ENCODE peak calls at places on chromosome 6, in seven cellular contexts. H is fibroblast of lung, S is pancreas, U is stomach, F is nephron progenitor cell, X is AG10803, B is ascending aorta. I is an unnamed sample.

GRCh38 chr6:13177617-13178506 is 150.5 kb downstream of the TBC1D7 start:
- DNase-seq in H (no peak), S (no peak), U (no peak), F (no peak), X (no peak), B (no peak), I (no peak)

GRCh38 chr6:53103993-53104675 is 38.9 kb downstream of the FBXO9 start:
- DNase-seq in H (no peak), S (no peak), U (no peak), F (no peak), X (no peak), B (no peak), I (peak)

GRCh38 chr6:127077886-127078285 is 40.6 kb upstream of the RSPO3 start:
- DNase-seq in H (no peak), S (no peak), U (no peak), F (no peak), X (no peak), B (no peak), I (no peak)

GRCh38 chr6:13248053-13248452 is 80.3 kb downstream of the TBC1D7 start:
- DNase-seq in H (peak), S (no peak), U (no peak), F (peak), X (peak), B (no peak), I (no peak)

GRCh38 chr6:121780325-121781313 is 345.2 kb downstream of the GJA1 start:
- DNase-seq in H (peak), S (peak), U (no peak), F (peak), X (peak), B (peak), I (peak)

GRCh38 chr6:52992980-52993379 is 2.1 kb downstream of the GSTA4 start:
- DNase-seq in H (peak), S (no peak), U (no peak), F (no peak), X (peak), B (no peak), I (peak)

GRCh38 chr6:38638941-38639497 is 710 bp downstream of the BTBD9 start:
- DNase-seq in H (peak), S (no peak), U (peak), F (peak), X (peak), B (no peak), I (peak)

GRCh38 chr6:154297711-154298110 is 58.9 kb downstream of the IPCEF1 start:
- DNase-seq in H (peak), S (no peak), U (no peak), F (no peak), X (peak), B (no peak), I (no peak)

GRCh38 chr6:27839303-27840081 is 72.7 kb downstream of the OR2B2 start:
- DNase-seq in H (peak), S (peak), U (peak), F (no peak), X (peak), B (no peak), I (peak)

GRCh38 chr6:160088069-160088773 is 33.4 kb upstream of the SLC22A1 start:
- DNase-seq in H (peak), S (peak), U (peak), F (peak), X (peak), B (no peak), I (peak)

GRCh38 chr6:157461000-157461915 is 80.3 kb downstream of the ZDHHC14 start:
- DNase-seq in H (peak), S (peak), U (no peak), F (no peak), X (peak), B (no peak), I (no peak)
- TF ChIP-seq CTCF in H (no peak), S (no peak), U (no peak), F (no peak), X (no peak), B (no peak), I (no peak)

GRCh38 chr6:139230421-139230840 is 61.4 kb downstream of the TXLNB start:
- DNase-seq in H (peak), S (no peak), U (no peak), F (no peak), X (peak), B (no peak), I (peak)
- TF ChIP-seq CTCF in H (peak), S (no peak), U (no peak), F (no peak), X (peak), B (no peak), I (peak)

GRCh38 chr6:89941031-89941775 is 46.9 kb downstream of the GJA10 start:
- DNase-seq in H (peak), S (peak), U (peak), F (no peak), X (peak), B (no peak), I (peak)

GRCh38 chr6:89942601-89943000 is 48.3 kb downstream of the GJA10 start:
- DNase-seq in H (no peak), S (no peak), U (no peak), F (no peak), X (no peak), B (no peak), I (no peak)

GRCh38 chr6:89941847-89942497 is 47.7 kb downstream of the GJA10 start:
- DNase-seq in H (no peak), S (no peak), U (no peak), F (no peak), X (no peak), B (no peak), I (no peak)

GRCh38 chr6:89944181-89944755 is 50.0 kb downstream of the GJA10 start:
- DNase-seq in H (peak), S (no peak), U (no peak), F (no peak), X (peak), B (no peak), I (peak)

GRCh38 chr6:89944826-89945407 is 50.6 kb downstream of the GJA10 start:
- DNase-seq in H (peak), S (no peak), U (no peak), F (no peak), X (peak), B (no peak), I (peak)
- TF ChIP-seq CTCF in H (peak), S (no peak), U (no peak), F (no peak), X (peak), B (no peak), I (peak)

GRCh38 chr6:75691012-75691411 is 58.0 kb upstream of the MYO6 start:
- DNase-seq in H (peak), S (no peak), U (no peak), F (no peak), X (peak), B (no peak), I (peak)

GRCh38 chr6:75689576-75689975 is 59.5 kb upstream of the MYO6 start:
- DNase-seq in H (no peak), S (no peak), U (no peak), F (no peak), X (no peak), B (no peak), I (no peak)

GRCh38 chr6:75694406-75694805 is 54.6 kb upstream of the MYO6 start:
- DNase-seq in H (no peak), S (no peak), U (no peak), F (no peak), X (no peak), B (no peak), I (no peak)

DNA sequence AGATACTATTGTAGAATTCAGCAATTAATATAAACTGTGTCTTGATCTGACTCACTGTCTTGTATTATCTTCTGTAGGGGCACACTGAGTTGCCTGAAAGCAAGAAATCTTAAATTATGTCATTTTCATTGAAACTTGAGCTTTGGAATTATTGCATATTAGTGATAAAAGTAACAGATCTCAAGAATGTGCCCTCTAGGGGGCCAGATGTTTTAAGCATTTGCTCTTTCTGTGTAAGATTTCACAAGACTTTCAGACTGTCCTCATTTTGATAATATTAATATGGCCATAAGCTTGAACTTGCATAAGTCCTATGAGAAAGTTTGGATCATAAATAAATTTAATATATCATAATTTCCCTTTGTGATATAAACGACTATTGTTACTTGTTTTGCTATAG is 55.5 kb upstream of the MYO6 start:
- DNase-seq in H (peak), S (no peak), U (no peak), F (no peak), X (peak), B (no peak), I (peak)
- TF ChIP-seq CTCF in H (no peak), S (no peak), U (no peak), F (no peak), X (peak), B (no peak), I (peak)

GRCh38 chr6:150667977-150668716 is 68.5 kb downstream of the PLEKHG1 start:
- DNase-seq in H (peak), S (peak), U (peak), F (peak), X (peak), B (peak), I (peak)
- TF ChIP-seq CTCF in H (peak), S (no peak), U (peak), F (no peak), X (peak), B (no peak), I (peak)

GRCh38 chr6:75376347-75377024 is 91.9 kb upstream of the TMEM30A start:
- DNase-seq in H (peak), S (no peak), U (no peak), F (no peak), X (no peak), B (no peak), I (peak)

GRCh38 chr6:75378101-75378500 is 93.5 kb upstream of the TMEM30A start:
- DNase-seq in H (no peak), S (no peak), U (no peak), F (no peak), X (no peak), B (no peak), I (no peak)

GRCh38 chr6:75372884-75373283 is 88.3 kb upstream of the TMEM30A start:
- DNase-seq in H (no peak), S (no peak), U (no peak), F (no peak), X (no peak), B (no peak), I (no peak)

GRCh38 chr6:75377386-75377785 is 92.8 kb upstream of the TMEM30A start:
- DNase-seq in H (no peak), S (no peak), U (no peak), F (no peak), X (no peak), B (no peak), I (no peak)

DNA sequence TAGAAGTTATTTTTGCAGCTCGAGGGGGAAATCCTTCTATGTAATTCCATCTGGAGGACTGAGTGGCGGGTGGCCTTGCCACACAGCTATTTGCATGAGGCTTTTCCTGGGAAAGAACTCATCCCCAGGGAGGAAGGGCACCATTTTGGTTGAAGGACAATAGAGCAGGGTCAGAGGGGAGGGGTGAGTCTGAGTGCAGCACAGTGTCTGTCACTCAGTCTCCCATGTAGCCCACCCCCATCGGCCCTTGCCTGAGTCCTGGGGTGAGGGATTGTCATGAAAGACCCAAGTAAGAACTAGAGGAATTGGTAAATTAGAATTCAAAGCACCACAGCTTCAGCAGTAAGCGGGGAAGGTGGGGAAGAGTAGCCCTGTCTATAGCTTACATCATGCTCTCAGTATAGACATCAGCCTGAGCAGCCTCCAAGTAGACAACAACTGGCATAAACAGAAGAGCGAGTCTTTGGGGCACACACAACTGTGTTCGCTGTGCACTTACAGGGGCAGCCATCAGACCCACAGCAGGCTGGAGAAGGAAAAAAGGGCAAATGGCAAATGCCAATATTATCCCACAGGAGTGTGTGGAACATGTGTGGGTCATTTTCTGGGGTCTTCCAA is 90.4 kb upstream of the TMEM30A start:
- DNase-seq in H (no peak), S (no peak), U (no peak), F (peak), X (no peak), B (no peak), I (no peak)
- TF ChIP-seq CTCF in H (no peak), S (no peak), U (no peak), F (no peak), X (no peak), B (no peak), I (no peak)

GRCh38 chr6:87483929-87484328 is 11.2 kb downstream of the SLC35A1 start:
- DNase-seq in H (peak), S (no peak), U (no peak), F (peak), X (peak), B (no peak), I (peak)
- TF ChIP-seq CTCF in H (no peak), S (no peak), U (no peak), F (peak), X (no peak), B (no peak), I (peak)

DNA sequence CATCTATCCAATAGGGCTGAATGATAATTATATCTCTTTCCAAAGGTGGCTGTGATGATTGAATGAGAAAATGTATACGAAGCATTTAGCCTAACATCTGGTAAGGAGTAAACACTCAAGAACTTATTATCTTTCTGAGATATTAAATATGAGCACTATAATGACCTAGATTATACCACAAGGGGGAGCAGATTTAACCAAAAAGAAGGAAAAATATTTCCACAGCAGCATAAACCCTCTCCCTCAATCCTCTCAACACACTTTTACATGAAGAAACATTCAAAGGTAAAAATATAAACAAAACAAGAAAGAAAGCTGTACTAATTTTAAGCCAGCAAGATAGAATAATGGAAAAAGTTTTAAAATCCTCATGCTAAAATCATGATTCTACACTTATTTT is 68.4 kb downstream of the SHPRH start:
- DNase-seq in H (no peak), S (no peak), U (no peak), F (no peak), X (peak), B (no peak), I (peak)
- TF ChIP-seq CTCF in H (peak), S (no peak), U (no peak), F (no peak), X (peak), B (no peak), I (peak)

DNA sequence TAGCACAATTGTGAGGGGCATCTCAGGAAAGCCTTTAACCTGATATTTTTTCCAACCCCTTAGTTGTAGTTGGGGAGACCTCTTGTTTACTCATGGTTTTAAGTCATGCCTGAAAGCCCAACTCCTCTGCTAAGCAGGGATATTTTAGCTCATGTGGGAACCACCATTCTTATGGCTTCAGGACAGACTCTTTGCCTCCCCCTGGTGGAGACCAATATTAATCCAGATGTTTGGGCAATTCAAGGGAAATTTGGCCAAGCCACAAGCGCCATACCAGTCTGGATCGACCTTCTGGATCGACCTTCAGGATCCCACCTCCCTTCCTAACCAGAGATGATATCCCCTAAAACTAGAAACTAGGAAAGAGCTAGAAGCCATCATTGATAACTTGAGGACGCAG is 211.2 kb downstream of the C6orf118 start:
- DNase-seq in H (no peak), S (no peak), U (no peak), F (peak), X (no peak), B (no peak), I (no peak)
- TF ChIP-seq CTCF in H (no peak), S (no peak), U (no peak), F (peak), X (no peak), B (no peak), I (peak)

I was measured in fibroblast of mammary gland.